ENCODE peak calls at places on chromosomes 3 and 15, in eight cellular contexts. One of them, this sample, is unnamed.

GRCh38 chr3:185688808-185689207 is 102.7 kb downstream of the SENP2 start:
- DNase-seq in lung: no peak
- DNase-seq in natural killer cell: no peak
- DNase-seq in GM23338: no peak
- DNase-seq in tibial artery: no peak
- DNase-seq in astrocyte of the spinal cord: peak
- DNase-seq in nephron progenitor cell: no peak
- DNase-seq in right atrium auricular region: no peak
- DNase-seq in this sample: peak

GRCh38 chr3:182562274-182562673 is 231.0 kb upstream of the ATP11B start:
- DNase-seq in lung: no peak
- DNase-seq in GM23338: no peak
- DNase-seq in astrocyte of the spinal cord: no peak
- DNase-seq in nephron progenitor cell: no peak
- DNase-seq in natural killer cell: no peak
- DNase-seq in right atrium auricular region: no peak
- DNase-seq in tibial artery: no peak
- DNase-seq in this sample: no peak

GRCh38 chr15:90904746-90905145 is 1.6 kb downstream of the MAN2A2 start:
- DNase-seq in tibial artery: no peak
- DNase-seq in GM23338: no peak
- DNase-seq in nephron progenitor cell: no peak
- DNase-seq in astrocyte of the spinal cord: no peak
- DNase-seq in lung: no peak
- DNase-seq in right atrium auricular region: no peak
- DNase-seq in natural killer cell: no peak
- DNase-seq in this sample: no peak

GRCh38 chr15:51888593-51889195 is 59.2 kb downstream of the TMOD3 start:
- DNase-seq in natural killer cell: no peak
- DNase-seq in astrocyte of the spinal cord: no peak
- DNase-seq in nephron progenitor cell: no peak
- DNase-seq in tibial artery: no peak
- DNase-seq in right atrium auricular region: no peak
- DNase-seq in lung: no peak
- DNase-seq in GM23338: peak
- DNase-seq in this sample: no peak

GRCh38 chr15:65423977-65424679 is 1.4 kb upstream of the IGDCC4 start:
- DNase-seq in right atrium auricular region: no peak
- DNase-seq in GM23338: peak
- DNase-seq in astrocyte of the spinal cord: peak
- DNase-seq in nephron progenitor cell: no peak
- DNase-seq in lung: no peak
- DNase-seq in natural killer cell: no peak
- DNase-seq in tibial artery: no peak
- DNase-seq in this sample: no peak

GRCh38 chr3:48684480-48685143 is 1.1 kb downstream of the NCKIPSD start:
- DNase-seq in lung: no peak
- DNase-seq in tibial artery: peak
- DNase-seq in GM23338: peak
- DNase-seq in right atrium auricular region: peak
- DNase-seq in nephron progenitor cell: no peak
- DNase-seq in natural killer cell: no peak
- DNase-seq in astrocyte of the spinal cord: no peak
- DNase-seq in this sample: no peak

GRCh38 chr3:23656199-23656598 is 149.6 kb upstream of the UBE2E1 start:
- DNase-seq in tibial artery: no peak
- DNase-seq in astrocyte of the spinal cord: no peak
- DNase-seq in GM23338: no peak
- DNase-seq in right atrium auricular region: no peak
- DNase-seq in nephron progenitor cell: no peak
- DNase-seq in natural killer cell: no peak
- DNase-seq in lung: no peak
- DNase-seq in this sample: no peak

GRCh38 chr3:5195605-5196004 is 8.1 kb downstream of the EDEM1 start:
- DNase-seq in right atrium auricular region: no peak
- DNase-seq in tibial artery: no peak
- DNase-seq in nephron progenitor cell: no peak
- DNase-seq in GM23338: no peak
- DNase-seq in astrocyte of the spinal cord: no peak
- DNase-seq in lung: peak
- DNase-seq in natural killer cell: no peak
- DNase-seq in this sample: peak

GRCh38 chr3:16290007-16290826 is 25.2 kb downstream of the OXNAD1 start:
- DNase-seq in right atrium auricular region: no peak
- DNase-seq in astrocyte of the spinal cord: peak
- DNase-seq in GM23338: peak
- DNase-seq in lung: peak
- DNase-seq in natural killer cell: no peak
- DNase-seq in nephron progenitor cell: peak
- DNase-seq in tibial artery: no peak
- DNase-seq in this sample: no peak

GRCh38 chr3:195086885-195087284 is 184.1 kb downstream of the XXYLT1 start:
- DNase-seq in astrocyte of the spinal cord: no peak
- DNase-seq in GM23338: no peak
- DNase-seq in right atrium auricular region: no peak
- DNase-seq in lung: no peak
- DNase-seq in tibial artery: peak
- DNase-seq in nephron progenitor cell: no peak
- DNase-seq in natural killer cell: no peak
- DNase-seq in this sample: peak

GRCh38 chr3:77102916-77103769 is 63.2 kb downstream of the ROBO2 start:
- DNase-seq in tibial artery: no peak
- DNase-seq in astrocyte of the spinal cord: peak
- DNase-seq in right atrium auricular region: no peak
- DNase-seq in nephron progenitor cell: no peak
- DNase-seq in GM23338: no peak
- DNase-seq in lung: no peak
- DNase-seq in natural killer cell: no peak
- DNase-seq in this sample: no peak

GRCh38 chr3:72179107-72179464 is 394.1 kb upstream of the PROK2 start:
- DNase-seq in tibial artery: no peak
- DNase-seq in natural killer cell: no peak
- DNase-seq in nephron progenitor cell: no peak
- DNase-seq in astrocyte of the spinal cord: no peak
- DNase-seq in right atrium auricular region: no peak
- DNase-seq in lung: no peak
- DNase-seq in GM23338: no peak
- DNase-seq in this sample: no peak

DNA sequence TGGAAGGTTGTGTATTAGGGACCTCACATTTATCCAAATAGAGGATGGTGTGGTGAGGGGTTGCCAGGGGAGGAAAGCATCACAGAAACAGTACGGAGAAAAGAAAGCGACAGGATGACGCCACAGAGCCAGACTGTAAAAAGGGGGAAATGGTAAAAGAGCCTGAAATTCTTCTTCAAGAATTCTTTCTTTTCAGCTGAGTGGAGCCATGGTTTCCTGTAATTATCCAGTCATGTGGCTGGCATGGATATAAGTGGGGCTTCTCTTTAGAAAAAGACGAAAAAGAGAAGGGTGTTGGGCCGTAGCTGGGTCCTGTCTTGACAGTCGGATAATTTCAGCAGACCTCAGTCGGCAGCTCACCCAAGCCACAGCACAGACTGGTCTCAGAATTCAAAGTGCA is 24.5 kb upstream of the PSMD6 start:
- DNase-seq in astrocyte of the spinal cord: peak
- DNase-seq in right atrium auricular region: no peak
- DNase-seq in tibial artery: no peak
- DNase-seq in lung: no peak
- DNase-seq in nephron progenitor cell: no peak
- DNase-seq in GM23338: no peak
- DNase-seq in natural killer cell: no peak
- DNase-seq in this sample: no peak
- TF ChIP-seq CTCF in astrocyte of the spinal cord: no peak
- TF ChIP-seq CTCF in right atrium auricular region: no peak
- TF ChIP-seq CTCF in tibial artery: no peak
- TF ChIP-seq CTCF in lung: no peak
- TF ChIP-seq CTCF in nephron progenitor cell: no peak
- TF ChIP-seq CTCF in GM23338: no peak
- TF ChIP-seq CTCF in natural killer cell: no peak
- TF ChIP-seq CTCF in this sample: no peak

GRCh38 chr3:101544181-101544850 is 17.4 kb upstream of the TRMT10C start:
- DNase-seq in lung: no peak
- DNase-seq in GM23338: no peak
- DNase-seq in tibial artery: no peak
- DNase-seq in astrocyte of the spinal cord: no peak
- DNase-seq in nephron progenitor cell: no peak
- DNase-seq in natural killer cell: no peak
- DNase-seq in right atrium auricular region: no peak
- DNase-seq in this sample: no peak
- TF ChIP-seq CTCF in lung: no peak
- TF ChIP-seq CTCF in GM23338: peak
- TF ChIP-seq CTCF in tibial artery: no peak
- TF ChIP-seq CTCF in astrocyte of the spinal cord: peak
- TF ChIP-seq CTCF in nephron progenitor cell: no peak
- TF ChIP-seq CTCF in natural killer cell: no peak
- TF ChIP-seq CTCF in right atrium auricular region: no peak
- TF ChIP-seq CTCF in this sample: no peak

DNA sequence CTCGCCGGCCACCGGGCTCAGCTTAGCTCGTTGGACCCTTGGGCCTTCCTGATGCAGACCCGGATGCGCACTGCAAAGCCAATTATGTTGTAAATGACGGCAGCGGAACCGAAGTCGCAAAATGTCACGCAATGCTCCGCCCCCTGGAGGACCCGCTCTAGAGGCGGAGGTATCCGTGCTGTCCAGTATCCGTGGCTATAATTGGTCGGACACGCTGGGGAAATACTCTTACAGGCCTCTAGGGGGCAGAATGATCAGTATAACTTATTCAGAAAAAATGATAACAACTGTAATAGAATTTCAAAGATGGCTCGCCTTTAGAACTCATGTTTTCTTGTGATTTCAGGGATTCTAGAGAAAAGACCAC is at the start of gene PRR23B:
- DNase-seq in tibial artery: no peak
- DNase-seq in lung: no peak
- DNase-seq in right atrium auricular region: no peak
- DNase-seq in astrocyte of the spinal cord: no peak
- DNase-seq in nephron progenitor cell: no peak
- DNase-seq in GM23338: peak
- DNase-seq in natural killer cell: no peak
- DNase-seq in this sample: no peak
- TF ChIP-seq CTCF in tibial artery: no peak
- TF ChIP-seq CTCF in lung: no peak
- TF ChIP-seq CTCF in right atrium auricular region: no peak
- TF ChIP-seq CTCF in astrocyte of the spinal cord: peak
- TF ChIP-seq CTCF in nephron progenitor cell: peak
- TF ChIP-seq CTCF in GM23338: peak
- TF ChIP-seq CTCF in natural killer cell: no peak
- TF ChIP-seq CTCF in this sample: no peak

GRCh38 chr3:27224197-27224596 is 145.0 kb downstream of the NEK10 start:
- DNase-seq in tibial artery: no peak
- DNase-seq in natural killer cell: no peak
- DNase-seq in astrocyte of the spinal cord: no peak
- DNase-seq in nephron progenitor cell: no peak
- DNase-seq in GM23338: no peak
- DNase-seq in lung: no peak
- DNase-seq in right atrium auricular region: no peak
- DNase-seq in this sample: no peak

DNA sequence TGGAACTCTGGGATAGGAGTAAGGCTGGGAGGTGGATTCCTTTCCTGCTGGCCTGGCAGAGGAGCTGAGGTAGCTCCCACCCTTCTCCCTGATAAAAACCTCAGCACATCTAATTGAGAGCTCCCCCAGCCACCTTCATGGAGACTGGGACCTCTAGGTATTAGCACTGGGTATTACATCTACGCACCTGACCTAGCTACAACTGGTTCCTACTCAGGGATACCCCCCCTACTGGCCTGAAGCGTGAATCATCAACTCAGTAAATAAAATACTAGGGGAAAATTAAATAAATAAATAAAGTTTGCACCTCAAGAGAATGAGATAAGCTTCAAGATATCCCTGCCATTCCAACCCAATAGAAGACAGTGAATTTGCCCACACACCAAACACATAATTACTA is 140.4 kb downstream of the NEK10 start:
- DNase-seq in tibial artery: no peak
- DNase-seq in right atrium auricular region: no peak
- DNase-seq in natural killer cell: no peak
- DNase-seq in GM23338: peak
- DNase-seq in nephron progenitor cell: no peak
- DNase-seq in lung: no peak
- DNase-seq in astrocyte of the spinal cord: no peak
- DNase-seq in this sample: no peak
- TF ChIP-seq CTCF in tibial artery: no peak
- TF ChIP-seq CTCF in right atrium auricular region: no peak
- TF ChIP-seq CTCF in natural killer cell: no peak
- TF ChIP-seq CTCF in GM23338: peak
- TF ChIP-seq CTCF in nephron progenitor cell: no peak
- TF ChIP-seq CTCF in lung: no peak
- TF ChIP-seq CTCF in astrocyte of the spinal cord: no peak
- TF ChIP-seq CTCF in this sample: no peak

DNA sequence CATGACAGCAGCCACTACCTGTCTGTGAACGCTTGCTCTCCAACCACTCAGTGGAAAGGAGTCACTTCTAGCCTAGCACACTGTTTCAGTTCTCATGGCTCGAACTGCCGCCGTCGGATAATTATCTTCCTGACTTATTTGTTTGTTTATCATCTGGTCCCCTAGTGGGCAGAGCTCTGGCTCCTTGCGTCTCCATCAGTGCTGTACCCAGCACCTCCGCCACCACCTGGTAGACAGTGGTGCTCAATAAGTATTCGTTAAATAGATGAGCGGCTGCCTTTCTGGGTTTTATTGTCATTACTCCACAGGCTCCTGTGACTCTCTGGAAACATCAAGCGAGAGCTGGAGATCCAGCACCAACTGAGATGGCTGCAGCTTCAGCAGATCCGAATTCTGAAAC is 297.5 kb downstream of the NTRK3 start:
- DNase-seq in natural killer cell: no peak
- DNase-seq in GM23338: peak
- DNase-seq in right atrium auricular region: no peak
- DNase-seq in tibial artery: no peak
- DNase-seq in nephron progenitor cell: no peak
- DNase-seq in astrocyte of the spinal cord: no peak
- DNase-seq in lung: no peak
- DNase-seq in this sample: no peak
- TF ChIP-seq CTCF in natural killer cell: no peak
- TF ChIP-seq CTCF in GM23338: peak
- TF ChIP-seq CTCF in right atrium auricular region: no peak
- TF ChIP-seq CTCF in tibial artery: no peak
- TF ChIP-seq CTCF in nephron progenitor cell: no peak
- TF ChIP-seq CTCF in astrocyte of the spinal cord: no peak
- TF ChIP-seq CTCF in lung: no peak
- TF ChIP-seq CTCF in this sample: no peak

GRCh38 chr3:174287601-174288180 is 571.4 kb upstream of the NAALADL2 start:
- DNase-seq in tibial artery: no peak
- DNase-seq in nephron progenitor cell: no peak
- DNase-seq in GM23338: peak
- DNase-seq in astrocyte of the spinal cord: no peak
- DNase-seq in natural killer cell: no peak
- DNase-seq in right atrium auricular region: no peak
- DNase-seq in lung: no peak
- DNase-seq in this sample: no peak
- TF ChIP-seq CTCF in tibial artery: no peak
- TF ChIP-seq CTCF in nephron progenitor cell: no peak
- TF ChIP-seq CTCF in GM23338: no peak
- TF ChIP-seq CTCF in astrocyte of the spinal cord: no peak
- TF ChIP-seq CTCF in natural killer cell: no peak
- TF ChIP-seq CTCF in right atrium auricular region: no peak
- TF ChIP-seq CTCF in lung: no peak
- TF ChIP-seq CTCF in this sample: no peak